ENCODE peak calls at places on chromosome 7, in nine cellular contexts. W is A549, L is HL-60, I is HepG2, S is GM23338, J is Panc1, K is K562, E is SK-N-SH, Z is GM12878. B is an unnamed sample.

GRCh38 chr7:104980969-104981670 is 32.9 kb upstream of the KMT2E start:
- DNase-seq in W (peak), L (peak), I (peak), S (peak), J (no peak), K (peak), E (peak), Z (no peak), B (peak)

GRCh38 chr7:51128545-51129466 is 187.8 kb downstream of the COBL start:
- DNase-seq in W (no peak), L (no peak), I (no peak), S (no peak), J (no peak), K (no peak), E (no peak), Z (no peak), B (no peak)

GRCh38 chr7:64946772-64947171 is 43.7 kb downstream of the ZNF273 start:
- DNase-seq in W (no peak), L (no peak), I (peak), S (peak), J (no peak), K (peak), E (peak), Z (no peak), B (no peak)

GRCh38 chr7:101874028-101874427 is 56.6 kb downstream of the CUX1 start:
- DNase-seq in W (no peak), L (no peak), I (no peak), S (no peak), J (no peak), K (no peak), E (no peak), Z (no peak), B (no peak)

GRCh38 chr7:33261585-33261984 is 132.2 kb downstream of the BBS9 start:
- DNase-seq in W (no peak), L (no peak), I (no peak), S (no peak), J (no peak), K (no peak), E (no peak), Z (peak), B (no peak)

GRCh38 chr7:22542669-22543068 is 42.7 kb upstream of the STEAP1B start:
- DNase-seq in W (no peak), L (no peak), I (no peak), S (no peak), J (no peak), K (no peak), E (no peak), Z (no peak), B (no peak)

GRCh38 chr7:92116949-92117348 is 17.3 kb downstream of the CYP51A1 start:
- DNase-seq in W (no peak), L (no peak), I (no peak), S (no peak), J (no peak), K (no peak), E (no peak), Z (no peak), B (no peak)

GRCh38 chr7:87215051-87215450 is 4.5 kb downstream of the TMEM243 start:
- DNase-seq in W (no peak), L (no peak), I (no peak), S (no peak), J (no peak), K (no peak), E (no peak), Z (no peak), B (no peak)

GRCh38 chr7:5638994-5639393 is 142.5 kb downstream of the RNF216 start:
- DNase-seq in W (no peak), L (no peak), I (no peak), S (peak), J (no peak), K (peak), E (no peak), Z (no peak), B (no peak)

GRCh38 chr7:93092757-93093370 is 24.9 kb downstream of the SAMD9 start:
- DNase-seq in W (no peak), L (peak), I (peak), S (peak), J (peak), K (peak), E (no peak), Z (no peak), B (peak)

GRCh38 chr7:107972075-107972482 is 30.9 kb downstream of the LAMB1 start:
- DNase-seq in W (no peak), L (no peak), I (peak), S (no peak), J (no peak), K (peak), E (peak), Z (no peak), B (no peak)

GRCh38 chr7:87216701-87217508 is 2.6 kb downstream of the TMEM243 start:
- DNase-seq in W (no peak), L (no peak), I (no peak), S (no peak), J (no peak), K (no peak), E (no peak), Z (peak), B (no peak)

GRCh38 chr7:112419543-112420130 is 30.6 kb upstream of the IFRD1 start:
- DNase-seq in W (no peak), L (no peak), I (no peak), S (no peak), J (no peak), K (no peak), E (no peak), Z (no peak), B (no peak)

GRCh38 chr7:128959296-128959695 is 21.6 kb downstream of the IRF5 start:
- DNase-seq in W (no peak), L (no peak), I (no peak), S (no peak), J (no peak), K (no peak), E (no peak), Z (no peak), B (no peak)
- TF ChIP-seq REST in W (no peak), L (no peak), I (no peak), S (no peak), J (no peak), K (no peak), E (no peak), Z (no peak), B (no peak)

GRCh38 chr7:30930621-30931020 is 19.0 kb downstream of the AQP1 start:
- DNase-seq in W (no peak), L (no peak), I (no peak), S (no peak), J (no peak), K (no peak), E (peak), Z (no peak), B (no peak)
- TF ChIP-seq REST in W (no peak), L (no peak), I (no peak), S (no peak), J (no peak), K (no peak), E (no peak), Z (no peak), B (no peak)

GRCh38 chr7:130920122-130920521 is 186.1 kb upstream of the KLF14 start:
- DNase-seq in W (no peak), L (no peak), I (no peak), S (no peak), J (no peak), K (no peak), E (no peak), Z (no peak), B (no peak)

GRCh38 chr7:130925136-130925794 is 191.3 kb upstream of the KLF14 start:
- DNase-seq in W (no peak), L (no peak), I (peak), S (no peak), J (no peak), K (no peak), E (no peak), Z (no peak), B (no peak)

GRCh38 chr7:130921391-130922180 is 187.6 kb upstream of the KLF14 start:
- DNase-seq in W (no peak), L (no peak), I (no peak), S (peak), J (no peak), K (no peak), E (no peak), Z (no peak), B (no peak)

GRCh38 chr7:130923930-130924329 is 189.9 kb upstream of the KLF14 start:
- DNase-seq in W (no peak), L (no peak), I (no peak), S (no peak), J (no peak), K (no peak), E (no peak), Z (no peak), B (no peak)

DNA sequence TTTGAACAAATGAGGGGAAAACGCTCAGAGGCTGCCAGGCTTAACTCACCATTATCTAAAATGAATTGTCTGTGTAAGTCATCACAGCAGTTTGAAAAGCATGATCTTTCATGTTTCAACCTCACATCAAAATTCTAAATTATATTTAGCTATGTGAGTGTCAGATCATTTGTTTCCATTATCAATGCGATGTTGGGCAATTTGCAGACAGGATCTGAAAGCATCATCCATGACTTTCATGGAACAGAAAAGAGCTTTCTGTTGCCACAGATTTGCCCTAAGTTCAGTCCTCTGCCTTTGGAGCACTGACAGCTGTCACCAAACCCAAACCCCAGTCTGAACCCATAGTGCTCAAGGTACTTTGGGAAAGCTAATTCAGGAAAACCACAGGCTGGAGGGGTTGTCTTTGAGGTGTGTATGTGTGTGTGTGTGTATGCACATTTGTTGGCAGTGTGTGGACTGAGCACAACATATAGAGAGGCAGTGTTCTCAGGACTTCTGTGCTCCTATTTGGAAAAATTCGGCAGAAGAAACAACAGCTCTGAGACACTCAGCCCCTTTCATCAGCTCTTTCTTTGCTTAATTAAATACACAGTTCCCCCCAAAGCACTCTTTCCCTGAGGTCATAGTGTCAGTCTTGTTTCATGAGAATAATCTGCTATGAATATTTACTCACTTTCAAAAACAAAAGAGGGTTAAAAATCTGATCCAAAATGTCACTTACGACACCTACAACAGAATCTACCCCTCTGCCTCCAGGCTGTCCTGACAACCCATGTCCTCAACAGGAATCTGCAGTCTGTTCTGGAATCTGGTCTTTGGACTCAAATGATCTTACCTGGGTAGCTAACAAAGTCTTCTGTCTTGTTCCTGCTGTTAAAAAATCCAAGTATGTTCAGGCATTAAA is 188.5 kb upstream of the KLF14 start:
- DNase-seq in W (no peak), L (no peak), I (peak), S (no peak), J (no peak), K (no peak), E (no peak), Z (no peak), B (no peak)
- TF ChIP-seq REST in W (no peak), L (no peak), I (no peak), S (no peak), J (no peak), K (no peak), E (no peak), Z (no peak), B (no peak)

DNA sequence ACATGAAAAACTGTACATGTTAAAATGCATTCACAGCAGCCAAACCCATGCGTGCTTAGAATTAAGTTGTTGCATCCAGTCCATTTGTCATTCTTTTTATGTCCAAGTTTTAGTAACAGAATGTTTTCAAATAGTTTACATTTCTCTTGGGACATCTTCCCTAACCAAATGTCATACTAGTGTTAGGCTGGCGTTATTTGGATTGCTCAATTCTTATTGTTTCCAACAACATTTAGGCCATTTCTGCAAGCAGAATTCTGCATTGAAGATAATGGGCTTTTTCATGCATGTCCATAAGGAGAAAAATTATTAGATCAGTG is 203.0 kb downstream of the HIBADH start:
- DNase-seq in W (no peak), L (no peak), I (no peak), S (no peak), J (no peak), K (no peak), E (no peak), Z (no peak), B (no peak)
- TF ChIP-seq REST in W (no peak), L (no peak), I (no peak), S (no peak), J (no peak), K (no peak), E (no peak), Z (no peak), B (no peak)